ENCODE peak calls at places on chromosomes 4 and X, in seven cellular contexts. C, K, Q, D, H, I and L are unnamed samples.

GRCh38 chrX:23559975-23560374 is 107.3 kb upstream of the PRDX4 start:
- DNase-seq in H (no peak), D (no peak), K (no peak), Q (no peak), C (no peak), I (no peak), L (no peak)

GRCh38 chrX:24371391-24371972 is 11.0 kb downstream of the SUPT20HL1 start:
- DNase-seq in I (peak), H (peak), Q (peak), D (peak), K (no peak), C (peak), L (no peak)

GRCh38 chr4:188971125-188971524 is 831.9 kb downstream of the TRIML1 start:
- DNase-seq in D (no peak), K (no peak), H (no peak), Q (no peak), C (peak), I (no peak), L (no peak)

GRCh38 chrX:68944211-68944610 is 115.4 kb downstream of the EFNB1 start:
- DNase-seq in H (no peak), C (no peak), D (no peak), Q (no peak), I (no peak), K (no peak), L (no peak)

GRCh38 chr4:172995704-172996103 is 172.9 kb upstream of the GALNT7 start:
- DNase-seq in I (no peak), C (no peak), D (no peak), H (no peak), K (no peak), Q (no peak), L (peak)

GRCh38 chr4:156971623-156972369 is at the start of gene PDGFC:
- DNase-seq in D (no peak), I (peak), H (no peak), Q (peak), K (no peak), C (peak), L (peak)

GRCh38 chr4:184392748-184393334 is 81.5 kb downstream of the IRF2 start:
- DNase-seq in Q (peak), K (no peak), C (no peak), I (no peak), H (no peak), D (no peak), L (no peak)

GRCh38 chr4:39045791-39046221 is 13.6 kb upstream of the TMEM156 start:
- DNase-seq in C (peak), K (no peak), I (no peak), D (no peak), H (no peak), Q (no peak), L (no peak)

GRCh38 chr4:37826282-37827029 is at the start of gene PGM2:
- DNase-seq in K (no peak), C (peak), H (peak), I (peak), Q (peak), D (peak), L (peak)

GRCh38 chrX:49995021-49995731 is 72.8 kb downstream of the CLCN5 start:
- DNase-seq in C (peak), I (no peak), K (peak), Q (no peak), D (no peak), H (no peak), L (no peak)

GRCh38 chrX:72604705-72605104 is 32.1 kb upstream of the HDAC8 start:
- DNase-seq in D (no peak), K (no peak), Q (no peak), I (no peak), H (no peak), C (no peak), L (no peak)

GRCh38 chr4:84502955-84503373 is 3.9 kb upstream of the NKX6-1 start:
- DNase-seq in K (no peak), I (peak), H (no peak), Q (no peak), C (no peak), D (no peak), L (no peak)

GRCh38 chr4:75344915-75345314 is 169.3 kb downstream of the RCHY1 start:
- DNase-seq in H (no peak), K (no peak), D (no peak), Q (no peak), C (peak), I (no peak), L (no peak)

GRCh38 chr4:189660737-189661330 is 279.8 kb upstream of the FRG1 start:
- DNase-seq in I (no peak), D (no peak), C (no peak), K (no peak), H (no peak), Q (no peak), L (no peak)

GRCh38 chr4:114271031-114271430 is 291.6 kb upstream of the ARSJ start:
- DNase-seq in K (no peak), I (no peak), H (no peak), C (no peak), Q (no peak), D (no peak), L (no peak)

GRCh38 chrX:118212817-118213183 is 96.2 kb upstream of the KLHL13 start:
- DNase-seq in H (no peak), Q (no peak), C (no peak), I (no peak), K (no peak), D (no peak), L (no peak)

GRCh38 chrX:101774340-101774739 is 114.7 kb upstream of the ARMCX2 start:
- DNase-seq in I (no peak), H (no peak), D (no peak), Q (no peak), K (no peak), C (no peak), L (no peak)

GRCh38 chr4:23022032-23022431 is 329.3 kb downstream of the GBA3 start:
- DNase-seq in H (no peak), Q (no peak), I (no peak), C (peak), D (no peak), K (peak), L (no peak)

GRCh38 chr4:41174444-41174843 is 39.9 kb downstream of the APBB2 start:
- DNase-seq in D (no peak), H (no peak), I (no peak), K (no peak), Q (no peak), C (peak), L (no peak)

GRCh38 chr4:6263541-6264540 is 5.8 kb upstream of the WFS1 start:
- DNase-seq in I (peak), D (no peak), H (no peak), K (no peak), Q (no peak), C (peak), L (no peak)

GRCh38 chr4:41728571-41728908 is 20.0 kb downstream of the PHOX2B start:
- DNase-seq in D (no peak), K (no peak), Q (no peak), H (no peak), C (peak), I (no peak), L (no peak)

GRCh38 chr4:85209161-85209560 is 242.7 kb upstream of the WDFY3 start:
- DNase-seq in I (no peak), H (no peak), K (no peak), Q (no peak), D (no peak), C (no peak), L (no peak)

GRCh38 chr4:76896731-76897521 is 1.0 kb downstream of the SOWAHB start:
- DNase-seq in K (no peak), Q (peak), C (peak), H (peak), I (peak), D (no peak), L (peak)

GRCh38 chr4:119087121-119087520 is 48.5 kb upstream of the MYOZ2 start:
- DNase-seq in H (no peak), K (no peak), C (no peak), I (no peak), D (no peak), Q (no peak), L (no peak)

GRCh38 chr4:79281577-79282359 is 44.1 kb downstream of the NAA11 start:
- DNase-seq in K (no peak), Q (no peak), C (no peak), H (no peak), D (no peak), I (peak), L (no peak)

GRCh38 chr4:145289403-145290076 is 109.2 kb upstream of the OTUD4 start:
- DNase-seq in K (peak), C (peak), D (no peak), Q (no peak), I (no peak), H (no peak), L (no peak)

GRCh38 chr4:85125688-85126087 is 159.2 kb upstream of the WDFY3 start:
- DNase-seq in C (no peak), D (no peak), K (no peak), I (peak), Q (no peak), H (no peak), L (no peak)

GRCh38 chr4:22515145-22515887 is 550 bp downstream of the ADGRA3 start:
- DNase-seq in I (peak), C (peak), Q (peak), D (no peak), K (no peak), H (peak), L (peak)

GRCh38 chr4:4430492-4431195 is 43.7 kb downstream of the NSG1 start:
- DNase-seq in D (no peak), H (no peak), K (peak), C (peak), I (peak), Q (no peak), L (no peak)

GRCh38 chr4:78057600-78058560 is 757 bp downstream of the FRAS1 start:
- DNase-seq in H (no peak), K (no peak), D (no peak), I (peak), C (peak), Q (peak), L (peak)

GRCh38 chr4:115110191-115111166 is 2.9 kb downstream of the NDST4 start:
- DNase-seq in D (no peak), C (no peak), H (no peak), Q (no peak), I (no peak), K (no peak), L (no peak)

GRCh38 chr4:73606465-73606974 is 13.7 kb downstream of the RASSF6 start:
- DNase-seq in Q (no peak), H (no peak), D (no peak), C (no peak), I (no peak), K (no peak), L (no peak)

GRCh38 chrX:2513120-2513664 is 12.4 kb upstream of the DHRSX start:
- DNase-seq in D (no peak), H (no peak), K (no peak), C (no peak), Q (no peak), I (no peak), L (no peak)

GRCh38 chrX:111164728-111165127 is 68.7 kb downstream of the PAK3 start:
- DNase-seq in C (peak), H (no peak), I (peak), Q (no peak), D (no peak), K (no peak), L (no peak)